ENCODE peak calls at places on chromosomes 5 and 9, in seven cellular contexts. Y is neuronal stem cell, N is body of pancreas, U is GM23248, I is H9, B is tibial nerve, O is small intestine. H is an unnamed sample.

GRCh38 chr9:3074247-3074646 is 230.4 kb upstream of the PUM3 start:
- DNase-seq in N (no peak), B (no peak), Y (no peak), U (no peak), I (no peak), O (no peak), H (no peak)

GRCh38 chr9:8391566-8391965 is 592.0 kb upstream of the DMAC1 start:
- DNase-seq in I (no peak), N (no peak), O (no peak), U (no peak), B (no peak), Y (no peak), H (no peak)

GRCh38 chr5:92927291-92927778 is 653.7 kb downstream of the NR2F1-AS1 start:
- DNase-seq in I (no peak), O (no peak), U (no peak), N (no peak), Y (no peak), B (no peak), H (no peak)

GRCh38 chr9:83919111-83919510 is 2.1 kb downstream of the KIF27 start:
- DNase-seq in I (no peak), B (no peak), O (no peak), N (no peak), Y (no peak), U (no peak), H (no peak)

GRCh38 chr5:150623878-150624216 is 16.6 kb upstream of the SYNPO start:
- DNase-seq in N (no peak), Y (no peak), I (no peak), O (no peak), U (no peak), B (no peak), H (no peak)

GRCh38 chr5:179769796-179770195 is 24.0 kb upstream of the LTC4S start:
- DNase-seq in O (no peak), I (no peak), B (no peak), U (no peak), N (no peak), Y (no peak), H (no peak)

GRCh38 chr9:10661376-10661775 is 48.6 kb upstream of the PTPRD start:
- DNase-seq in I (no peak), N (no peak), Y (no peak), O (no peak), U (no peak), B (no peak), H (no peak)

GRCh38 chr5:158364367-158364766 is 505.4 kb upstream of the CLINT1 start:
- DNase-seq in O (no peak), U (no peak), I (peak), N (no peak), Y (no peak), B (no peak), H (no peak)

GRCh38 chr5:126178521-126178920 is 244.7 kb upstream of the GRAMD2B start:
- DNase-seq in I (no peak), O (no peak), B (no peak), Y (no peak), U (peak), N (peak), H (no peak)

GRCh38 chr5:56330167-56330566 is 97.0 kb upstream of the ANKRD55 start:
- DNase-seq in Y (no peak), I (no peak), B (no peak), O (no peak), U (no peak), N (no peak), H (no peak)

GRCh38 chr5:67146981-67147380 is 49.6 kb downstream of the CD180 start:
- DNase-seq in O (no peak), I (no peak), B (no peak), U (no peak), Y (no peak), N (no peak), H (no peak)

GRCh38 chr5:160342413-160342941 is 27.9 kb downstream of the C1QTNF2 start:
- DNase-seq in N (no peak), O (peak), I (no peak), B (no peak), U (peak), Y (no peak), H (no peak)

GRCh38 chr5:28281381-28281780 is 1243.0 kb upstream of the CDH9 start:
- DNase-seq in I (no peak), O (no peak), Y (no peak), U (no peak), N (no peak), B (no peak), H (no peak)

DNA sequence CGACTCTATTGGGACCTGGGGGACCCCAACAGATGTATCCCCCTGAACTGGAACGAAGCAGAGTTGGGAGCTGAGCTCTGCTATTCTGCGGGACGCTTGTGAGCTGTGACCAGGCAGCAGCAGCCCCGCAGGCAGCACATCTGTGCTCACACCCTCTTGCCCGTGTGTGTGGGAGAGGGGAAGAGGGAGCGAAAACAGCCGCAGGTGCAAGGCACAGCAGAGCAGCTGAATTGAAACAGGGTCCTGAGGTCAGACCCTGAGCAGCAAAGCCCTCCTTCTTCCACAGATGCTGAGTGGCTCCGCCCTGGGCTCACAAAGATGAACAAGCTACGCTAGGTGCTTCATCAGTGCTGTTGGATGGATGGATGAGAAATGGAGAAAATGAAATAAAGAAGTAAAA is 198.7 kb downstream of the HSPA4 start:
- DNase-seq in O (no peak), N (no peak), I (no peak), U (no peak), B (no peak), Y (no peak), H (no peak)
- H3K27ac ChIP-seq in O (no peak), N (no peak), I (no peak), U (no peak), B (no peak), Y (no peak), H (no peak)

GRCh38 chr9:1208185-1208584 is 158.0 kb downstream of the DMRT2 start:
- DNase-seq in U (peak), O (no peak), N (no peak), I (no peak), Y (no peak), B (no peak), H (no peak)

GRCh38 chr9:1210954-1211353 is 160.8 kb downstream of the DMRT2 start:
- DNase-seq in U (peak), B (no peak), N (no peak), I (no peak), O (no peak), Y (no peak), H (no peak)

GRCh38 chr9:1202512-1203285 is 152.5 kb downstream of the DMRT2 start:
- DNase-seq in I (no peak), N (no peak), U (peak), Y (no peak), B (no peak), O (no peak), H (no peak)

DNA sequence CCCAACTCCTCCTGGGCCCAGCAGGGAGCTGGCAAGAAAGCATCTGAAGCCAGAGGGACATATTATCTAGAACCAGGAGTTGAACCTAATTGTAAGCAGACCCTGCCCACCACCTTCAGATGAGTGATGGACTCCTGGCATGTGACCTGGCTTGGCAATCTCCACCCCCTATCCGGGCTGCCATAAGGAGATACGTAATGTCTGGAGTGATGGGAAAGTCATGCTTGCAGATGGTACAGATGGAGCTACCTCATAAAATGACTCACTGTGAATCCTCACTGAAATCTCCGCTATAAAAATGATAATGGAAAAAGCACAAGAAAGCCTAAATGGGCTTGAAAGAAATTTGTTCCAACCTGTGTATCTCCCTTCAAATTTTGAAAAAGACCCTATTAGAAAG is 157.5 kb downstream of the DMRT2 start:
- DNase-seq in N (no peak), O (no peak), I (no peak), Y (no peak), U (peak), B (no peak), H (no peak)
- H3K27ac ChIP-seq in N (no peak), O (no peak), I (no peak), Y (no peak), U (peak), B (no peak), H (no peak)

GRCh38 chr5:37071487-37071886 is 177.7 kb downstream of the CPLANE1 start:
- DNase-seq in B (no peak), I (no peak), Y (no peak), N (no peak), U (no peak), O (no peak), H (no peak)
- H3K27ac ChIP-seq in B (no peak), I (no peak), Y (no peak), N (no peak), U (peak), O (no peak), H (no peak)

GRCh38 chr9:21856301-21857094 is 54.1 kb downstream of the MTAP start:
- DNase-seq in N (peak), Y (no peak), O (peak), I (no peak), B (no peak), U (peak), H (no peak)
- H3K27ac ChIP-seq in N (peak), Y (no peak), O (no peak), I (no peak), B (no peak), U (peak), H (no peak)

DNA sequence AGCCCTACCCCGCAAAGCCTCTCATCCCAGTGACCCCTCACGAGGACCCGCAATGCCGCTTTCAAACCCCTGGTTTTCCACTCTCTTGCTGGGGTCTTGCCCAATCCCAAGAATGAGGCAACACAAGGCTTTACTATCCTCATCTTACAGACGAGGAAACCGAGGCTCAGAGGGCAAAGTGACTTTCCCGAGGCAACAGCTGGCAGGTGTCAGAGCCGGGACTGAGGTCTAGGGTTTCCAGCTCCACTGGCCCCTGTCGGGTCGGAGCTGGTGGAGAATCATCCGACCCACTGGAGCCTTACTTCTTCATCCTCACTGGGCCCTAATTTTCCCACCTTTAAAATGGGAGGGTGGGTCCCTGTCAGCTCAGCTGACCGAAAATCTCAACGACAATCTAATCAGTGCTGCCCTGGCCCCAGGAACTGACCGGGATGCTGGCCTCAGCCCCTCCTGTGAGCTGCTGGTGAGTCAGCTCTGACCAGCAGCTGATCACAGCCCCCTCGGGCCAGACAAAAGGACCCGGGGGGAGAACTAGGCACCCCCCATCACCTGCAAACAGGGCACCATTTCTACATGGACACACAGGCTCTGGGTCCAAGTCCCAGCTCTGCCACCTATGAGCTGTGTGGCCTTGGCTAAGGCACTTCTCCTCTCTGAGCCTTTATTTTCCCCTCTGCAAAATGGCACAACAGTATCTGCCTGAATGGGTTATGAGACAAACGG is 72.7 kb upstream of the STXBP1 start:
- DNase-seq in B (no peak), N (no peak), U (peak), Y (no peak), I (no peak), O (no peak), H (no peak)
- H3K27ac ChIP-seq in B (no peak), N (peak), U (peak), Y (no peak), I (no peak), O (peak), H (peak)

DNA sequence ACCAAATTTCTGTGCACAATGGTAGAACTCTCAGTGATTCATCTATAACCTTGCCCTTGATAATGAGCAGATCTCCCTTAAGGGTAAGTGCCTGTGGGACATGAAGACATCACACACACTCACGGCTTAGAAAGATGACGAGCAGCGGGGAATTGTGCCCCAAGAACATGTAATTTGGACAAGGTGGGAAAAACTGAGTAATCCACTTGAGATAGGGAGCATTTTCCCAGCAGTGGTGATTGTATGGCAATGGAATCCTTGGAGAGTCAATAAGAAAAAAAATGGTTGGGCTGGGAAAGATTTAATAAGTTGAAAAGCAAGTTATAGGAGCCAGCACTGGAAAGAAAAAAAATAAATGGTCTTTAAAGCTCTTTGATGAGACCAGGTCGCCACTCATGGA is 193.1 kb downstream of the GLIS3 start:
- DNase-seq in U (peak), B (no peak), N (no peak), O (no peak), Y (no peak), I (no peak), H (no peak)
- H3K27ac ChIP-seq in U (peak), B (no peak), N (peak), O (peak), Y (no peak), I (no peak), H (no peak)

GRCh38 chr5:140299056-140299455 is 3.8 kb downstream of the PFDN1 start:
- DNase-seq in Y (no peak), U (no peak), N (no peak), B (no peak), O (no peak), I (no peak), H (no peak)
- H3K27ac ChIP-seq in Y (no peak), U (peak), N (peak), B (no peak), O (no peak), I (no peak), H (peak)

H was measured in gastrocnemius medialis.